ENCODE peak calls at places on chromosome 1, in five cellular contexts. B is dermis blood vessel endothelial cell, R is GM12892, Q is left ventricle myocardium inferior, V is astrocyte of the spinal cord. L is an unnamed sample.

GRCh38 chr1:84303154-84303830 is 1.8 kb downstream of the SAMD13 start:
- DNase-seq in B (no peak), R (no peak), Q (no peak), V (peak; percentile 51), L (no peak)

GRCh38 chr1:162373541-162374375 is 2.9 kb downstream of the SPATA46 start:
- DNase-seq in B (peak; percentile 36), R (no peak), Q (no peak), V (peak; percentile 56), L (no peak)

GRCh38 chr1:181630838-181631237 is 147.5 kb downstream of the CACNA1E start:
- DNase-seq in B (no peak), R (no peak), Q (no peak), V (no peak), L (no peak)

GRCh38 chr1:53073287-53073686 is 11.3 kb downstream of the PODN start:
- DNase-seq in B (no peak), R (no peak), Q (no peak), V (no peak), L (no peak)

GRCh38 chr1:94805912-94806311 is 14.2 kb upstream of the SLC44A3 start:
- DNase-seq in B (peak; percentile 81), R (no peak), Q (no peak), V (peak; percentile 61), L (no peak)

GRCh38 chr1:39220900-39221870 is 16.7 kb downstream of the MACF1 start:
- DNase-seq in B (no peak), R (no peak), Q (no peak), V (no peak), L (peak; percentile 62)

GRCh38 chr1:36675106-36675505 is 192.4 kb upstream of the CSF3R start:
- DNase-seq in B (no peak), R (no peak), Q (no peak), V (no peak), L (no peak)

GRCh38 chr1:18234790-18235242 is 127.2 kb downstream of the IGSF21 start:
- DNase-seq in B (peak; percentile 31), R (peak; percentile 33), Q (no peak), V (no peak), L (peak; percentile 13)

GRCh38 chr1:178646821-178647220 is 78.2 kb upstream of the RALGPS2 start:
- DNase-seq in B (no peak), R (no peak), Q (no peak), V (no peak), L (no peak)

GRCh38 chr1:220925707-220926106 is 46.5 kb downstream of the HLX start:
- DNase-seq in B (no peak), R (no peak), Q (no peak), V (no peak), L (no peak)

GRCh38 chr1:98931134-98931835 is 73.4 kb downstream of the PLPPR5 start:
- DNase-seq in B (no peak), R (no peak), Q (no peak), V (no peak), L (peak; percentile 4)

GRCh38 chr1:94602312-94602711 is 60.8 kb upstream of the F3 start:
- DNase-seq in B (no peak), R (no peak), Q (no peak), V (peak; percentile 65), L (no peak)

GRCh38 chr1:13663969-13664368 is 36.0 kb upstream of the PRDM2 start:
- DNase-seq in B (no peak), R (no peak), Q (no peak), V (no peak), L (no peak)

GRCh38 chr1:226598455-226598849 is 49.9 kb downstream of the STUM start:
- DNase-seq in B (no peak), R (no peak), Q (no peak), V (no peak), L (no peak)

GRCh38 chr1:90393025-90393424 is 324.1 kb downstream of the BARHL2 start:
- DNase-seq in B (no peak), R (no peak), Q (no peak), V (peak; percentile 14), L (peak; percentile 73)

L was measured in foreskin keratinocyte.